ENCODE peak calls at places on chromosomes 12 and 14, in ten cellular contexts. N is B cell, D is adrenal gland, I is astrocyte of the cerebellum, T is astrocyte of the spinal cord, O is right atrium auricular region, X is cardiac fibroblast, C is retinal pigment epithelial cell, B is PC-3, L is AG04450. V is an unnamed sample.

GRCh38 chr14:90720336-90720735 is 95.9 kb downstream of the TTC7B start:
- DNase-seq in N (no peak), D (no peak), I (no peak), T (no peak), O (no peak), X (no peak), C (no peak), B (no peak), L (no peak), V (no peak)

GRCh38 chr12:102957339-102958050 is at the start of gene ASCL1:
- DNase-seq in N (no peak), D (no peak), I (no peak), T (no peak), O (no peak), X (peak; percentile 46), C (no peak), B (no peak), L (no peak), V (peak; percentile 33)

GRCh38 chr12:109578330-109578927 is 4.8 kb downstream of the MVK start:
- DNase-seq in N (no peak), D (no peak), I (no peak), T (no peak), O (no peak), X (no peak), C (no peak), B (no peak), L (no peak), V (no peak)

GRCh38 chr12:47547077-47547476 is 158.8 kb downstream of the RPAP3 start:
- DNase-seq in N (no peak), D (no peak), I (no peak), T (peak; percentile 54), O (no peak), X (peak; percentile 71), C (no peak), B (peak; percentile 70), L (peak; percentile 23), V (peak; percentile 24)

GRCh38 chr14:105876829-105877228 is 350.4 kb downstream of the TMEM121 start:
- DNase-seq in N (no peak), D (peak; percentile 2), I (no peak), T (no peak), O (no peak), X (no peak), C (no peak), B (no peak), L (no peak), V (no peak)

GRCh38 chr12:52907092-52907810 is 2.4 kb upstream of the KRT8 start:
- DNase-seq in N (no peak), D (peak; percentile 43), I (no peak), T (peak; percentile 23), O (no peak), X (peak; percentile 43), C (no peak), B (peak; percentile 88), L (no peak), V (peak; percentile 63)

GRCh38 chr12:67354966-67355365 is 85.8 kb downstream of the CAND1 start:
- DNase-seq in N (no peak), D (no peak), I (no peak), T (no peak), O (no peak), X (peak; percentile 51), C (no peak), B (peak; percentile 17), L (no peak), V (no peak)

GRCh38 chr12:105287408-105287807 is 43.1 kb upstream of the C12orf75 start:
- DNase-seq in N (no peak), D (no peak), I (no peak), T (no peak), O (no peak), X (no peak), C (no peak), B (no peak), L (no peak), V (no peak)

GRCh38 chr12:126895946-126896520 is 1370.9 kb upstream of the TMEM132C start:
- DNase-seq in N (no peak), D (no peak), I (no peak), T (no peak), O (no peak), X (peak; percentile 12), C (no peak), B (no peak), L (no peak), V (peak; percentile 43)

GRCh38 chr12:22729898-22730443 is 105.0 kb downstream of the ETNK1 start:
- DNase-seq in N (no peak), D (no peak), I (peak; percentile 79), T (peak; percentile 75), O (no peak), X (peak; percentile 60), C (no peak), B (no peak), L (peak; percentile 18), V (no peak)

GRCh38 chr14:63277784-63278183 is 41.0 kb downstream of the GPHB5 start:
- DNase-seq in N (no peak), D (no peak), I (no peak), T (no peak), O (no peak), X (no peak), C (no peak), B (no peak), L (no peak), V (no peak)

GRCh38 chr12:27515671-27516070 is 8.3 kb upstream of the PPFIBP1 start:
- DNase-seq in N (no peak), D (no peak), I (no peak), T (no peak), O (no peak), X (no peak), C (no peak), B (no peak), L (no peak), V (no peak)

GRCh38 chr14:32738206-32738871 is 200.3 kb upstream of the NPAS3 start:
- DNase-seq in N (no peak), D (no peak), I (no peak), T (no peak), O (no peak), X (no peak), C (no peak), B (no peak), L (no peak), V (peak; percentile 71)

GRCh38 chr12:56258068-56258819 is at the start of gene ANKRD52:
- DNase-seq in N (peak; percentile 72), D (peak; percentile 74), I (peak; percentile 32), T (peak; percentile 69), O (peak; percentile 73), X (peak; percentile 69), C (no peak), B (peak; percentile 75), L (peak; percentile 43), V (peak; percentile 72)

GRCh38 chr12:130818381-130819247 is 20.4 kb downstream of the STX2 start:
- DNase-seq in N (peak; percentile 68), D (peak; percentile 28), I (no peak), T (peak; percentile 17), O (no peak), X (peak; percentile 38), C (no peak), B (peak; percentile 87), L (no peak), V (peak; percentile 28)

DNA sequence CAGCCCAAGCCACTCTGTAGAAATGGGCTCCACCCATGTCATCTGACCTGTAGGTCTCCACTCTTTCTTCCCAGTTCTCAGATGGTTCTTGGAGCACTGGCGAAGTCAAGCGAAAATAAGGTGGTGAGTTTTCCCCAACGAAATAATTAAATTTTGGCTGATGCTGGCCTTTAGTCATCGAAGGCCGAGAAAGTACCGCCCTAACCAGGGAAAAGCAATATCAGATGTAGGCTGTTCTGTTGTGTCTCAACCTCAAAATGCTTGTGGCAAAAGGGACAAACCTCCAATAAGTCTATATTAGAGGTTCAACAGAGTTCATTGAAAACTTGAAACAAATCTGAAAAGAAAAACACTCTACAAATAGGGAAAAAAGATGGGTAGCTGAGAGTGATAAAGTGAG is 48.6 kb upstream of the BCAT1 start:
- DNase-seq in N (no peak), D (no peak), I (no peak), T (no peak), O (no peak), X (no peak), C (no peak), B (no peak), L (no peak), V (no peak)
- TF ChIP-seq CTCF in N (no peak), D (no peak), I (no peak), T (no peak), O (no peak), X (no peak), C (no peak), B (no peak), L (no peak), V (no peak)

DNA sequence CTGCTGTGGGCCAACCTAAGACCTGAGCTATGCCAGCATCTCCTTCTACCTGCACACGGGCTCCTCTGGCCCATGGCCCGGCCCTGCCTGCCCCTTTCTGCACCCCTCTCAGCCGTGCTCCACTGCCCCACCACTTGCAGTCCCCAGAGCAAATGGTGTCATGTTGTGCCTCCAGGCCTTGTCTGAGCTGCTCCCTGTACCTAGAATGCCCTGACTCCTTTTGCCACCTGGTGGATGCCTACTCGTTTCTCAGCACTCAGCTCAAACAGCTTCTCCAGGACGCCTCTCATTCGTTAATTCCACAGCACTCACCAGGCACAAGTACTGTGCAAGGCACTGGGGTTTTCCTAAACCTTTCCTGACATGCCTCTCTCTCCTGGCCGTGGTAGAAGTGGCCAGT is 63.2 kb upstream of the PNMA1 start:
- DNase-seq in N (peak; percentile 51), D (no peak), I (no peak), T (no peak), O (no peak), X (no peak), C (no peak), B (no peak), L (no peak), V (no peak)
- TF ChIP-seq CTCF in N (peak; percentile 47), D (no peak), I (no peak), T (no peak), O (no peak), X (no peak), C (peak; percentile 28), B (no peak), L (no peak), V (peak; percentile 26)

DNA sequence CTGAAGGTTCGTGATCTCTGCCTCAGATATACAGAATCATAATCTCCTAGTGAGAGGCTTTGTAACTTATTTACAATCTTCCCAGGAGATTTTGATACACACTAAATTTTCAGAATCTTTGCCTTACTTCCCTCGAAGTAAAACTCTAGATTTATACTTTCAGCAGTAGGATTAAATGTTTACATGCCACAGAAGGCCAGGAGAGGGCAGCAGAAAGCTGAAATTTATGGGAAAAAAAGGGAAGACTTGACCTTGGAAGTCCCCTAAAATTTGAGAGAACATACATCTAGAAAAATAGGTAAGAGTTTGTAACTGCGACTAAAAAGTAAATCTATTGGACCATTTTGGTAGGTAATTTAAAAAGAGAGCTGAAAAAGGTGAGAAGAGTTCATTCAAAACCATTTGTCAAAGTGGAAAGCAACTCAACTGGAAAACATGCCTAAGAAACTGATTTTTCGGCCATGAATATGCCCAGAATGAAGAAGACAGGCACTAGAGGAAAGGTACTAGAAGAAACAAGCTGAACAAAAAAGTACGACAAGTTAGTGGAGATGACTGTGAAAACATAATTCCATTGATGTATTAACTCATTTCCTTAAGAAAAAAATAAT is 242.0 kb upstream of the MDGA2 start:
- DNase-seq in N (peak; percentile 48), D (peak; percentile 14), I (peak; percentile 1), T (peak; percentile 35), O (no peak), X (peak; percentile 43), C (no peak), B (peak; percentile 77), L (no peak), V (peak; percentile 1)
- TF ChIP-seq CTCF in N (peak; percentile 68), D (peak; percentile 65), I (peak; percentile 52), T (peak; percentile 49), O (peak; percentile 66), X (peak; percentile 42), C (peak; percentile 65), B (peak; percentile 90), L (peak; percentile 15), V (peak; percentile 41)

GRCh38 chr12:62933871-62934798 is 815 bp downstream of the PPM1H start:
- DNase-seq in N (no peak), D (peak; percentile 16), I (no peak), T (peak; percentile 25), O (peak; percentile 63), X (peak; percentile 33), C (no peak), B (peak; percentile 38), L (no peak), V (peak; percentile 19)
- TF ChIP-seq CTCF in N (no peak), D (no peak), I (no peak), T (no peak), O (no peak), X (no peak), C (no peak), B (peak; percentile 25), L (no peak), V (no peak)